ENCODE peak calls at places on chromosomes 7 and 10, in eight cellular contexts. Y is WTC11, Q is natural killer cell, P is mesothelial cell of epicardium, F is stomach, B is omental fat pad, A is OCI-LY7, E is dorsolateral prefrontal cortex. D is an unnamed sample.
A peak's percentile ranks its signal among the peaks of the same experiment; 100 is the strongest.

GRCh38 chr7:42372498-42372897 is 135.5 kb upstream of the GLI3 start:
- DNase-seq in B (no peak), E (no peak), P (no peak), Q (no peak), F (no peak), Y (no peak), A (no peak), D (no peak)

GRCh38 chr10:118110750-118111149 is 64.0 kb upstream of the RAB11FIP2 start:
- DNase-seq in Q (no peak), E (no peak), B (no peak), A (no peak), P (no peak), Y (no peak), F (no peak), D (no peak)

GRCh38 chr7:125605241-125605640 is 675.6 kb upstream of the POT1 start:
- DNase-seq in A (no peak), B (no peak), E (no peak), F (no peak), Y (no peak), Q (no peak), P (no peak), D (no peak)

GRCh38 chr7:29139796-29140195 is 6.5 kb downstream of the CPVL start:
- DNase-seq in Q (no peak), F (no peak), E (no peak), B (no peak), Y (no peak), P (no peak), A (no peak), D (no peak)

GRCh38 chr10:50385610-50386009 is 134.3 kb upstream of the ASAH2 start:
- DNase-seq in Y (no peak), A (no peak), P (no peak), F (no peak), E (peak; percentile 27), B (no peak), Q (no peak), D (no peak)

GRCh38 chr7:10973942-10974716 is 457 bp downstream of the PHF14 start:
- DNase-seq in B (no peak), F (peak; percentile 28), Y (peak; percentile 52), P (no peak), Q (no peak), E (no peak), A (peak; percentile 41), D (peak; percentile 23)

GRCh38 chr7:80596933-80597517 is 41.4 kb upstream of the CD36 start:
- DNase-seq in E (no peak), Q (no peak), B (no peak), F (no peak), Y (no peak), A (no peak), P (no peak), D (no peak)

GRCh38 chr10:114015708-114016107 is 28.0 kb upstream of the ADRB1 start:
- DNase-seq in Q (no peak), P (no peak), E (no peak), B (no peak), Y (no peak), F (no peak), A (no peak), D (no peak)

GRCh38 chr10:42543840-42544372 is 94.5 kb downstream of the ZNF33B start:
- DNase-seq in Q (no peak), Y (no peak), B (no peak), A (no peak), F (no peak), E (no peak), P (no peak), D (no peak)

GRCh38 chr7:1698221-1698620 is 28.1 kb downstream of the ELFN1 start:
- DNase-seq in A (no peak), E (peak; percentile 8), Y (no peak), F (no peak), B (peak; percentile 5), Q (no peak), P (no peak), D (no peak)

GRCh38 chr7:725223-726005 is 1.1 kb upstream of the DNAAF5 start:
- DNase-seq in A (no peak), B (no peak), F (no peak), E (no peak), Y (no peak), P (no peak), Q (no peak), D (peak; percentile 80)

GRCh38 chr7:65269150-65269856 is 104.4 kb upstream of the ZNF92 start:
- DNase-seq in Y (peak; percentile 97), E (no peak), F (no peak), A (peak; percentile 94), B (peak; percentile 38), P (peak; percentile 79), Q (no peak), D (no peak)

GRCh38 chr7:28955723-28956607 is 2.2 kb downstream of the TRIL start:
- DNase-seq in Q (peak; percentile 35), B (no peak), F (peak; percentile 91), P (peak; percentile 83), E (peak; percentile 39), Y (peak; percentile 86), A (no peak), D (no peak)

GRCh38 chr10:77188511-77188910 is 449.1 kb downstream of the KCNMA1 start:
- DNase-seq in P (no peak), E (no peak), B (no peak), F (no peak), A (no peak), Y (no peak), Q (no peak), D (peak; percentile 38)

GRCh38 chr7:77826300-77826699 is 27.7 kb downstream of the PHTF2 start:
- DNase-seq in P (no peak), Y (no peak), F (no peak), B (no peak), A (no peak), E (no peak), Q (no peak), D (no peak)

GRCh38 chr7:17108049-17108584 is 190.3 kb upstream of the AHR start:
- DNase-seq in B (no peak), A (no peak), F (no peak), E (no peak), Q (no peak), Y (no peak), P (no peak), D (no peak)

GRCh38 chr7:112858838-112859237 is 68.6 kb upstream of the TMEM168 start:
- DNase-seq in B (no peak), F (no peak), A (no peak), E (no peak), Q (no peak), P (no peak), Y (no peak), D (no peak)
- TF ChIP-seq CTCF in B (no peak), F (no peak), A (no peak), E (no peak), Q (no peak), P (no peak), Y (no peak), D (no peak)

GRCh38 chr10:98039690-98040381 is 9.4 kb upstream of the CRTAC1 start:
- DNase-seq in Q (no peak), E (no peak), A (no peak), B (no peak), Y (no peak), P (no peak), F (no peak), D (no peak)

GRCh38 chr10:98045785-98046389 is 15.5 kb upstream of the CRTAC1 start:
- DNase-seq in Y (peak; percentile 73), E (peak; percentile 46), P (peak; percentile 64), F (peak; percentile 65), B (no peak), A (peak; percentile 86), Q (peak; percentile 45), D (peak; percentile 33)

GRCh38 chr10:98047009-98047741 is 16.8 kb upstream of the CRTAC1 start:
- DNase-seq in B (no peak), Q (no peak), F (no peak), P (no peak), E (peak; percentile 68), A (no peak), Y (no peak), D (no peak)

GRCh38 chr10:98038333-98038732 is 7.9 kb upstream of the CRTAC1 start:
- DNase-seq in B (no peak), F (no peak), E (no peak), Q (no peak), P (no peak), A (no peak), Y (peak; percentile 74), D (no peak)

GRCh38 chr10:98041352-98042043 is 11.1 kb upstream of the CRTAC1 start:
- DNase-seq in E (peak; percentile 67), Y (peak; percentile 81), A (peak; percentile 72), P (peak; percentile 63), Q (peak; percentile 21), F (peak; percentile 68), B (peak; percentile 56), D (peak; percentile 52)
- TF ChIP-seq CTCF in E (peak; percentile 75), Y (peak; percentile 53), A (peak; percentile 91), P (peak; percentile 59), Q (peak; percentile 53), F (peak; percentile 50), B (no peak), D (peak; percentile 87)

GRCh38 chr7:94431203-94431602 is 36.5 kb downstream of the COL1A2 start:
- DNase-seq in B (no peak), P (no peak), E (no peak), Y (no peak), Q (no peak), F (no peak), A (no peak), D (no peak)
- TF ChIP-seq CTCF in B (no peak), P (no peak), E (no peak), Y (no peak), Q (no peak), F (no peak), A (no peak), D (no peak)

GRCh38 chr10:101138788-101139420 is 7.8 kb downstream of the TLX1 start:
- DNase-seq in E (no peak), F (no peak), Q (no peak), Y (no peak), B (no peak), P (no peak), A (no peak), D (no peak)

GRCh38 chr10:101140084-101140949 is 9.2 kb downstream of the TLX1 start:
- DNase-seq in P (no peak), Y (no peak), Q (no peak), F (no peak), A (no peak), E (no peak), B (no peak), D (no peak)

GRCh38 chr10:101137271-101137670 is 6.2 kb downstream of the TLX1 start:
- DNase-seq in Q (no peak), B (no peak), E (no peak), Y (no peak), A (no peak), P (no peak), F (no peak), D (no peak)

GRCh38 chr10:101140950-101141621 is 10.0 kb downstream of the TLX1 start:
- DNase-seq in F (no peak), Q (no peak), E (no peak), P (no peak), A (no peak), B (no peak), Y (no peak), D (no peak)

DNA sequence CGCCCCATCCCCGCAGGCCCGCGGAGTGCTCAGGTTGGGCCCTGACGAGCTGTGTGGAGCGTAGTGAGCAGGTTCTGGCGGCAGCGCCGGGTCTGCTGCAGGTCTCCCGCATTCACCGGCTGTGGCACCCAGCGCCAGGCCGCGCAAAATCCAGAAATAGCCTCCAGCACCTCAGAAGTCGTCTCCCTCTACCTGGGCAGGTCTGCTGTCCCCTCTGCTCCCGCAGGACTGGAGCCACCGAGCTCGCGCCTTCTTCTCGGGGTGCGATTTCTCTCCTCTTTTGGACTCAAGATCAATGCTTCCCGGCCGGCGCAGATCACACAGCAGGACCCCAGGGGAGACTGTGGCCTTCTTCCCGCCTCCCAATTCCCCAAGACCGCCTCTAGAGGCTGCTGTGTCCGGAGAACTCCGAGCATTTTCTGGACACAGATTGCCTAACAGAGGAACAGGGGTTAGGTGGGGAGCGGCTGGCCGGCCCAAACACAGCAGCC is 8.4 kb downstream of the TLX1 start:
- DNase-seq in E (no peak), Y (peak; percentile 66), B (no peak), P (no peak), A (no peak), Q (no peak), F (no peak), D (no peak)
- TF ChIP-seq CTCF in E (no peak), Y (peak; percentile 11), B (no peak), P (peak; percentile 15), A (no peak), Q (no peak), F (no peak), D (peak; percentile 64)

D was measured in HFFc6.